ENCODE peak calls at places on chromosomes 4 and X, in nine cellular contexts. M, Q, G, A, O, J, Y, R and V are unnamed samples.
A peak's percentile ranks its signal among the peaks of the same experiment; 100 is the strongest.

GRCh38 chrX:45803383-45803921 is 602.8 kb upstream of the DIPK2B start:
- DNase-seq in Q (no peak), Y (no peak), G (peak; percentile 14), J (peak; percentile 71), M (no peak), R (no peak), A (no peak), O (no peak), V (no peak)

GRCh38 chr4:123631699-123632098 is 235.1 kb downstream of the SPRY1 start:
- DNase-seq in J (no peak), Q (no peak), A (no peak), O (no peak), G (no peak), R (no peak), Y (no peak), M (no peak), V (no peak)

GRCh38 chr4:7624361-7624760 is 189.6 kb upstream of the PSAPL1 start:
- DNase-seq in J (no peak), Y (no peak), A (no peak), R (no peak), Q (no peak), M (no peak), O (no peak), G (no peak), V (no peak)

GRCh38 chrX:29890004-29890403 is 325.4 kb upstream of the MAGEB2 start:
- DNase-seq in G (no peak), A (no peak), Y (no peak), Q (no peak), O (no peak), R (no peak), J (no peak), M (no peak), V (no peak)

GRCh38 chr4:140851032-140851636 is 94.9 kb upstream of the TBC1D9 start:
- DNase-seq in O (peak; percentile 78), J (peak; percentile 39), G (peak; percentile 67), M (peak; percentile 80), A (peak; percentile 6), R (no peak), Q (peak; percentile 7), Y (peak; percentile 83), V (no peak)

GRCh38 chr4:129278868-129279267 is 182.9 kb downstream of the C4orf33 start:
- DNase-seq in R (no peak), J (no peak), A (no peak), Q (no peak), O (no peak), Y (no peak), G (no peak), M (peak; percentile 7), V (no peak)

GRCh38 chr4:6960628-6961027 is 51.0 kb downstream of the TBC1D14 start:
- DNase-seq in O (no peak), Y (no peak), J (no peak), A (no peak), G (no peak), Q (no peak), M (no peak), R (no peak), V (no peak)

GRCh38 chr4:17578482-17578891 is 1.5 kb downstream of the LAP3 start:
- DNase-seq in Y (peak; percentile 32), R (no peak), O (no peak), A (no peak), G (peak; percentile 2), Q (peak; percentile 14), M (no peak), J (no peak), V (no peak)

GRCh38 chrX:107818900-107819521 is 6.7 kb upstream of the MID2 start:
- DNase-seq in J (no peak), Q (no peak), G (no peak), A (no peak), Y (no peak), M (no peak), R (no peak), O (no peak), V (no peak)